ENCODE peak calls at places on chromosomes 5 and 9, in eight cellular contexts. P, J, W, Z, O, F, L and B are unnamed samples.
A peak's percentile ranks its signal among the peaks of the same experiment; 100 is the strongest.

GRCh38 chr9:21160178-21160577 is 6.3 kb downstream of the IFNA21 start:
- DNase-seq in L (peak; percentile 16), F (no peak), O (no peak), J (peak; percentile 33), P (peak; percentile 24), W (no peak), Z (no peak), B (no peak)

GRCh38 chr5:94508421-94509148 is 109.8 kb downstream of the KIAA0825 start:
- DNase-seq in F (no peak), O (no peak), Z (no peak), W (no peak), J (no peak), P (no peak), L (no peak), B (no peak)

GRCh38 chr9:4666042-4666699 is at the start of gene SPATA6L:
- DNase-seq in P (peak; percentile 48), J (peak; percentile 24), Z (peak; percentile 89), W (peak; percentile 83), O (peak; percentile 59), L (no peak), F (peak; percentile 77), B (no peak)

GRCh38 chr9:70535546-70536323 is 121.3 kb upstream of the KLF9 start:
- DNase-seq in O (no peak), F (no peak), L (no peak), P (peak; percentile 9), W (no peak), J (no peak), Z (no peak), B (no peak)

GRCh38 chr9:133935328-133936040 is 56.6 kb downstream of the VAV2 start:
- DNase-seq in L (peak; percentile 89), Z (peak; percentile 99), F (peak; percentile 64), W (peak; percentile 90), J (no peak), O (no peak), P (no peak), B (no peak)

GRCh38 chr9:127941062-127941925 is 3.6 kb upstream of the DPM2 start:
- DNase-seq in L (no peak), Z (peak; percentile 88), F (no peak), P (no peak), O (no peak), W (no peak), J (no peak), B (no peak)

GRCh38 chr5:158881076-158881880 is 218.4 kb downstream of the EBF1 start:
- DNase-seq in W (no peak), F (no peak), J (no peak), O (no peak), P (no peak), L (no peak), Z (no peak), B (no peak)

GRCh38 chr5:146726020-146726419 is 152.5 kb downstream of the PPP2R2B start:
- DNase-seq in Z (no peak), F (no peak), J (no peak), W (no peak), P (no peak), O (no peak), L (no peak), B (no peak)

GRCh38 chr9:3475300-3476020 is 50.3 kb downstream of the RFX3 start:
- DNase-seq in W (no peak), J (no peak), F (no peak), L (no peak), O (no peak), Z (peak; percentile 18), P (no peak), B (no peak)

GRCh38 chr9:113289091-113289490 is 13.6 kb downstream of the PRPF4 start:
- DNase-seq in W (no peak), Z (no peak), P (no peak), L (no peak), J (no peak), O (no peak), F (no peak), B (no peak)

GRCh38 chr5:178394074-178394473 is 161.5 kb upstream of the PHYKPL start:
- DNase-seq in W (no peak), F (no peak), P (no peak), J (no peak), Z (no peak), L (no peak), O (peak; percentile 34), B (peak; percentile 60)

GRCh38 chr5:142587354-142587965 is 98.4 kb downstream of the FGF1 start:
- DNase-seq in L (no peak), P (peak; percentile 23), F (no peak), J (no peak), O (no peak), W (peak; percentile 34), Z (no peak), B (no peak)

GRCh38 chr9:121636411-121636865 is 15.0 kb upstream of the DAB2IP start:
- DNase-seq in W (no peak), Z (peak; percentile 73), O (no peak), J (no peak), P (peak; percentile 84), F (no peak), L (no peak), B (no peak)

GRCh38 chr9:88775037-88775471 is 216.2 kb upstream of the S1PR3 start:
- DNase-seq in F (no peak), P (peak; percentile 82), W (no peak), L (peak; percentile 69), J (no peak), O (no peak), Z (peak; percentile 47), B (no peak)

GRCh38 chr5:60185230-60186104 is 291.9 kb upstream of the PDE4D start:
- DNase-seq in P (peak; percentile 1), F (no peak), Z (no peak), O (no peak), J (no peak), L (no peak), W (no peak), B (no peak)

GRCh38 chr9:107989544-107989943 is 500.0 kb upstream of the KLF4 start:
- DNase-seq in P (no peak), W (no peak), F (no peak), L (no peak), Z (no peak), O (no peak), J (no peak), B (no peak)

GRCh38 chr9:26163931-26164330 is 485.7 kb upstream of the TUSC1 start:
- DNase-seq in W (no peak), O (no peak), Z (no peak), J (no peak), P (no peak), L (no peak), F (no peak), B (no peak)

GRCh38 chr9:89522261-89522978 is 24.5 kb upstream of the SEMA4D start:
- DNase-seq in J (peak; percentile 59), Z (no peak), F (no peak), O (no peak), P (no peak), W (no peak), L (no peak), B (no peak)

GRCh38 chr5:139137703-139138102 is 60.5 kb downstream of the SIL1 start:
- DNase-seq in P (peak; percentile 52), O (no peak), F (no peak), W (peak; percentile 63), J (no peak), Z (no peak), L (no peak), B (no peak)

GRCh38 chr5:40570408-40571129 is 109.1 kb upstream of the PTGER4 start:
- DNase-seq in L (no peak), Z (no peak), P (peak; percentile 68), F (no peak), W (no peak), J (no peak), O (no peak), B (no peak)

GRCh38 chr9:35452481-35452880 is 37.4 kb upstream of the RUSC2 start:
- DNase-seq in P (no peak), O (no peak), J (no peak), W (no peak), Z (no peak), F (no peak), L (no peak), B (no peak)

GRCh38 chr5:169701910-169702451 is 64.9 kb downstream of the DOCK2 start:
- DNase-seq in P (peak; percentile 18), F (no peak), J (no peak), W (no peak), Z (no peak), L (peak; percentile 47), O (no peak), B (no peak)
- TF ChIP-seq CTCF in P (peak; percentile 52), F (peak; percentile 69), J (no peak), W (peak; percentile 38), Z (no peak), L (peak; percentile 54), O (no peak), B (peak; percentile 64)

GRCh38 chr5:65037845-65038815 is 269.4 kb downstream of the CWC27 start:
- DNase-seq in L (no peak), O (no peak), J (no peak), Z (peak; percentile 13), F (no peak), W (peak; percentile 28), P (no peak), B (no peak)
- TF ChIP-seq CTCF in L (peak; percentile 13), O (no peak), J (no peak), Z (no peak), F (no peak), W (peak; percentile 41), P (peak; percentile 33), B (peak; percentile 52)

DNA sequence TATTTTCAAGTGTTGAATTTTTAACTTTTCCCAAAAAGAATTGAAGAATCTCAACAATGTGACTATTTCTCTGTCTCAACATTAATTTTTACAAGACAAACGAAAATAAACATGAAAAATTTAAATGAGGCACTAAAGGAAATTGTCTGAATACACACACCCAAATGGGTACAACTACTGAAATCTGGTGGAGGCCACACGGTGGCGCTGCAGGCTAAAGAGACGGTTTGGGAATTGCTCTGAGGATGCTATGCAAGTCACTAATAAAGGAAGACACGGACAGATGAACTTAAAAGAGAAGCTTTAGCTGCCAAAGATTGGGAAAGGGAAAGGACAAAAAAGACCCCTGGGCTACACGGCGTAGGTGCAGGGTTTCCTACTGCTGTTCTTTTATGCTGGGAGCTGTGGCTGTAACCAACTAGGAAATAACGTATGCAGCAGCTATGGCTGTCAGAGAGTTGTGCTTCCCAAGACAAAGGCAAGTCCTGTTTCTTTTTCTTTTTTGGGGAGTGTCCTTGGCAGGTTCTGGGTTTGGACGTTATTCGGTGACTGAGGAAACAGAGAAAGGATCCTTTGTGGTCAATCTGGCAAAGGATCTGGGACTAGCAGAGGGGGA is at the start of gene PCDHB10:
- DNase-seq in P (peak; percentile 40), F (no peak), J (no peak), Z (no peak), W (peak; percentile 40), O (no peak), L (no peak), B (no peak)
- TF ChIP-seq CTCF in P (peak; percentile 63), F (no peak), J (no peak), Z (no peak), W (peak; percentile 17), O (peak; percentile 28), L (no peak), B (peak; percentile 71)

GRCh38 chr9:114631166-114631565 is 20.1 kb downstream of the TMEM268 start:
- DNase-seq in L (no peak), F (no peak), J (no peak), P (peak; percentile 57), O (no peak), W (no peak), Z (no peak), B (no peak)
- TF ChIP-seq CTCF in L (no peak), F (no peak), J (no peak), P (no peak), O (no peak), W (no peak), Z (no peak), B (no peak)